ENCODE peak calls at places on chromosomes 1 and 21, in ten cellular contexts. One of them, this sample, is unnamed.

GRCh38 chr1:223425550-223425949 is 32.3 kb downstream of the CCDC185 start:
- DNase-seq in nucleus accumbens: no peak
- DNase-seq in mucosa of descending colon: no peak
- DNase-seq in sciatic nerve: no peak
- DNase-seq in cardiac fibroblast: no peak
- DNase-seq in ascending aorta: no peak
- DNase-seq in occipital lobe: no peak
- DNase-seq in LHCN-M2: no peak
- DNase-seq in T47D: no peak
- DNase-seq in prostate gland: no peak
- DNase-seq in this sample: no peak

GRCh38 chr1:110235839-110236682 is 25.9 kb downstream of the KCNC4 start:
- DNase-seq in nucleus accumbens: no peak
- DNase-seq in mucosa of descending colon: no peak
- DNase-seq in sciatic nerve: no peak
- DNase-seq in cardiac fibroblast: peak; percentile 74
- DNase-seq in ascending aorta: no peak
- DNase-seq in occipital lobe: no peak
- DNase-seq in LHCN-M2: peak; percentile 29
- DNase-seq in T47D: peak; percentile 60
- DNase-seq in prostate gland: peak; percentile 54
- DNase-seq in this sample: no peak

GRCh38 chr1:12617511-12617900 is 504 bp downstream of the DHRS3 start:
- DNase-seq in nucleus accumbens: no peak
- DNase-seq in mucosa of descending colon: peak; percentile 53
- DNase-seq in sciatic nerve: no peak
- DNase-seq in cardiac fibroblast: no peak
- DNase-seq in ascending aorta: no peak
- DNase-seq in occipital lobe: no peak
- DNase-seq in LHCN-M2: no peak
- DNase-seq in T47D: peak; percentile 35
- DNase-seq in prostate gland: peak; percentile 65
- DNase-seq in this sample: no peak

GRCh38 chr1:116880952-116881351 is 28.8 kb upstream of the PTGFRN start:
- DNase-seq in nucleus accumbens: no peak
- DNase-seq in mucosa of descending colon: no peak
- DNase-seq in sciatic nerve: no peak
- DNase-seq in cardiac fibroblast: no peak
- DNase-seq in ascending aorta: peak; percentile 59
- DNase-seq in occipital lobe: no peak
- DNase-seq in LHCN-M2: no peak
- DNase-seq in T47D: no peak
- DNase-seq in prostate gland: no peak
- DNase-seq in this sample: peak; percentile 82

GRCh38 chr1:27607239-27607804 is 3.4 kb upstream of the AHDC1 start:
- DNase-seq in nucleus accumbens: no peak
- DNase-seq in mucosa of descending colon: no peak
- DNase-seq in sciatic nerve: no peak
- DNase-seq in cardiac fibroblast: peak; percentile 52
- DNase-seq in ascending aorta: no peak
- DNase-seq in occipital lobe: no peak
- DNase-seq in LHCN-M2: no peak
- DNase-seq in T47D: no peak
- DNase-seq in prostate gland: no peak
- DNase-seq in this sample: no peak

GRCh38 chr1:228655796-228656394 is 79.4 kb upstream of the RHOU start:
- DNase-seq in nucleus accumbens: no peak
- DNase-seq in mucosa of descending colon: no peak
- DNase-seq in sciatic nerve: no peak
- DNase-seq in cardiac fibroblast: no peak
- DNase-seq in ascending aorta: no peak
- DNase-seq in occipital lobe: no peak
- DNase-seq in LHCN-M2: no peak
- DNase-seq in T47D: no peak
- DNase-seq in prostate gland: no peak
- DNase-seq in this sample: no peak

GRCh38 chr1:2969011-2969869 is 52.0 kb upstream of the ACTRT2 start:
- DNase-seq in nucleus accumbens: no peak
- DNase-seq in mucosa of descending colon: no peak
- DNase-seq in sciatic nerve: peak; percentile 41
- DNase-seq in cardiac fibroblast: no peak
- DNase-seq in ascending aorta: no peak
- DNase-seq in occipital lobe: no peak
- DNase-seq in LHCN-M2: no peak
- DNase-seq in T47D: no peak
- DNase-seq in prostate gland: no peak
- DNase-seq in this sample: no peak

GRCh38 chr1:202941372-202941771 is 14.3 kb upstream of the KLHL12 start:
- DNase-seq in nucleus accumbens: no peak
- DNase-seq in mucosa of descending colon: no peak
- DNase-seq in sciatic nerve: no peak
- DNase-seq in cardiac fibroblast: no peak
- DNase-seq in ascending aorta: no peak
- DNase-seq in occipital lobe: no peak
- DNase-seq in LHCN-M2: no peak
- DNase-seq in T47D: no peak
- DNase-seq in prostate gland: no peak
- DNase-seq in this sample: no peak

GRCh38 chr1:203038217-203038741 is 12.0 kb downstream of the PPFIA4 start:
- DNase-seq in nucleus accumbens: peak; percentile 26
- DNase-seq in mucosa of descending colon: no peak
- DNase-seq in sciatic nerve: peak; percentile 51
- DNase-seq in cardiac fibroblast: peak; percentile 82
- DNase-seq in ascending aorta: peak; percentile 94
- DNase-seq in occipital lobe: peak; percentile 80
- DNase-seq in LHCN-M2: peak; percentile 100
- DNase-seq in T47D: peak; percentile 48
- DNase-seq in prostate gland: no peak
- DNase-seq in this sample: peak; percentile 77

GRCh38 chr1:9848022-9848421 is 24.3 kb upstream of the CLSTN1 start:
- DNase-seq in nucleus accumbens: no peak
- DNase-seq in mucosa of descending colon: no peak
- DNase-seq in sciatic nerve: no peak
- DNase-seq in cardiac fibroblast: no peak
- DNase-seq in ascending aorta: no peak
- DNase-seq in occipital lobe: no peak
- DNase-seq in LHCN-M2: no peak
- DNase-seq in T47D: no peak
- DNase-seq in prostate gland: peak; percentile 48
- DNase-seq in this sample: no peak

GRCh38 chr1:53568540-53568939 is 109.3 kb downstream of the DMRTB1 start:
- DNase-seq in nucleus accumbens: no peak
- DNase-seq in mucosa of descending colon: no peak
- DNase-seq in sciatic nerve: no peak
- DNase-seq in cardiac fibroblast: no peak
- DNase-seq in ascending aorta: no peak
- DNase-seq in occipital lobe: no peak
- DNase-seq in LHCN-M2: no peak
- DNase-seq in T47D: no peak
- DNase-seq in prostate gland: no peak
- DNase-seq in this sample: no peak

GRCh38 chr1:77060000-77060399 is 159.2 kb downstream of the PIGK start:
- DNase-seq in nucleus accumbens: no peak
- DNase-seq in mucosa of descending colon: no peak
- DNase-seq in sciatic nerve: no peak
- DNase-seq in cardiac fibroblast: no peak
- DNase-seq in ascending aorta: no peak
- DNase-seq in occipital lobe: no peak
- DNase-seq in LHCN-M2: no peak
- DNase-seq in T47D: no peak
- DNase-seq in prostate gland: no peak
- DNase-seq in this sample: no peak

GRCh38 chr1:34742667-34743270 is 12.1 kb upstream of the GJB5 start:
- DNase-seq in nucleus accumbens: peak; percentile 4
- DNase-seq in mucosa of descending colon: peak; percentile 91
- DNase-seq in sciatic nerve: peak; percentile 85
- DNase-seq in cardiac fibroblast: peak; percentile 70
- DNase-seq in ascending aorta: peak; percentile 73
- DNase-seq in occipital lobe: peak; percentile 64
- DNase-seq in LHCN-M2: peak; percentile 34
- DNase-seq in T47D: peak; percentile 64
- DNase-seq in prostate gland: peak; percentile 65
- DNase-seq in this sample: peak; percentile 60

GRCh38 chr1:245575710-245576109 is 420.9 kb downstream of the KIF26B start:
- DNase-seq in nucleus accumbens: no peak
- DNase-seq in mucosa of descending colon: no peak
- DNase-seq in sciatic nerve: no peak
- DNase-seq in cardiac fibroblast: peak; percentile 67
- DNase-seq in ascending aorta: no peak
- DNase-seq in occipital lobe: no peak
- DNase-seq in LHCN-M2: no peak
- DNase-seq in T47D: no peak
- DNase-seq in prostate gland: no peak
- DNase-seq in this sample: no peak

GRCh38 chr1:145961425-145962156 is 2.8 kb downstream of the ANKRD34A start:
- DNase-seq in nucleus accumbens: peak; percentile 18
- DNase-seq in mucosa of descending colon: peak; percentile 61
- DNase-seq in sciatic nerve: peak; percentile 80
- DNase-seq in cardiac fibroblast: peak; percentile 24
- DNase-seq in ascending aorta: peak; percentile 81
- DNase-seq in occipital lobe: peak; percentile 64
- DNase-seq in LHCN-M2: peak; percentile 32
- DNase-seq in T47D: peak; percentile 34
- DNase-seq in prostate gland: no peak
- DNase-seq in this sample: peak; percentile 62

GRCh38 chr1:40824591-40825429 is 37.4 kb downstream of the CITED4 start:
- DNase-seq in nucleus accumbens: no peak
- DNase-seq in mucosa of descending colon: no peak
- DNase-seq in sciatic nerve: no peak
- DNase-seq in cardiac fibroblast: peak; percentile 57
- DNase-seq in ascending aorta: peak; percentile 75
- DNase-seq in occipital lobe: no peak
- DNase-seq in LHCN-M2: peak; percentile 54
- DNase-seq in T47D: no peak
- DNase-seq in prostate gland: no peak
- DNase-seq in this sample: no peak

GRCh38 chr1:47944561-47944960 is 52.6 kb downstream of the TRABD2B start:
- DNase-seq in nucleus accumbens: no peak
- DNase-seq in mucosa of descending colon: no peak
- DNase-seq in sciatic nerve: no peak
- DNase-seq in cardiac fibroblast: peak; percentile 73
- DNase-seq in ascending aorta: no peak
- DNase-seq in occipital lobe: no peak
- DNase-seq in LHCN-M2: no peak
- DNase-seq in T47D: no peak
- DNase-seq in prostate gland: no peak
- DNase-seq in this sample: no peak

GRCh38 chr1:65148548-65149390 is 766 bp downstream of the AK4 start:
- DNase-seq in nucleus accumbens: peak; percentile 21
- DNase-seq in mucosa of descending colon: peak; percentile 69
- DNase-seq in sciatic nerve: peak; percentile 74
- DNase-seq in cardiac fibroblast: peak; percentile 58
- DNase-seq in ascending aorta: peak; percentile 71
- DNase-seq in occipital lobe: no peak
- DNase-seq in LHCN-M2: peak; percentile 60
- DNase-seq in T47D: peak; percentile 53
- DNase-seq in prostate gland: peak; percentile 54
- DNase-seq in this sample: peak; percentile 68

GRCh38 chr1:33758698-33759097 is 105.2 kb upstream of the HMGB4 start:
- DNase-seq in nucleus accumbens: no peak
- DNase-seq in mucosa of descending colon: no peak
- DNase-seq in sciatic nerve: no peak
- DNase-seq in cardiac fibroblast: peak; percentile 22
- DNase-seq in ascending aorta: peak; percentile 73
- DNase-seq in occipital lobe: peak; percentile 16
- DNase-seq in LHCN-M2: no peak
- DNase-seq in T47D: no peak
- DNase-seq in prostate gland: peak; percentile 8
- DNase-seq in this sample: peak; percentile 61

GRCh38 chr1:65459397-65459768 is 38.9 kb downstream of the LEPR start:
- DNase-seq in nucleus accumbens: no peak
- DNase-seq in mucosa of descending colon: no peak
- DNase-seq in sciatic nerve: no peak
- DNase-seq in cardiac fibroblast: peak; percentile 70
- DNase-seq in ascending aorta: no peak
- DNase-seq in occipital lobe: no peak
- DNase-seq in LHCN-M2: peak; percentile 51
- DNase-seq in T47D: peak; percentile 62
- DNase-seq in prostate gland: no peak
- DNase-seq in this sample: no peak

GRCh38 chr21:41360072-41360821 is 1.6 kb upstream of the MX2 start:
- DNase-seq in nucleus accumbens: no peak
- DNase-seq in mucosa of descending colon: peak; percentile 81
- DNase-seq in sciatic nerve: peak; percentile 76
- DNase-seq in cardiac fibroblast: peak; percentile 69
- DNase-seq in ascending aorta: peak; percentile 65
- DNase-seq in occipital lobe: no peak
- DNase-seq in LHCN-M2: no peak
- DNase-seq in T47D: peak; percentile 83
- DNase-seq in prostate gland: peak; percentile 69
- DNase-seq in this sample: peak; percentile 85

GRCh38 chr1:96388421-96389310 is 332.9 kb upstream of the PTBP2 start:
- DNase-seq in nucleus accumbens: no peak
- DNase-seq in mucosa of descending colon: no peak
- DNase-seq in sciatic nerve: no peak
- DNase-seq in cardiac fibroblast: peak; percentile 63
- DNase-seq in ascending aorta: no peak
- DNase-seq in occipital lobe: no peak
- DNase-seq in LHCN-M2: peak; percentile 56
- DNase-seq in T47D: no peak
- DNase-seq in prostate gland: no peak
- DNase-seq in this sample: no peak

GRCh38 chr1:7580923-7581753 is 190.0 kb upstream of the VAMP3 start:
- DNase-seq in nucleus accumbens: no peak
- DNase-seq in mucosa of descending colon: peak; percentile 4
- DNase-seq in sciatic nerve: peak; percentile 55
- DNase-seq in cardiac fibroblast: peak; percentile 29
- DNase-seq in ascending aorta: no peak
- DNase-seq in occipital lobe: no peak
- DNase-seq in LHCN-M2: peak; percentile 51
- DNase-seq in T47D: no peak
- DNase-seq in prostate gland: no peak
- DNase-seq in this sample: no peak

GRCh38 chr1:21552715-21553114 is 43.5 kb downstream of the ALPL start:
- DNase-seq in nucleus accumbens: no peak
- DNase-seq in mucosa of descending colon: no peak
- DNase-seq in sciatic nerve: no peak
- DNase-seq in cardiac fibroblast: peak; percentile 93
- DNase-seq in ascending aorta: no peak
- DNase-seq in occipital lobe: no peak
- DNase-seq in LHCN-M2: peak; percentile 98
- DNase-seq in T47D: no peak
- DNase-seq in prostate gland: no peak
- DNase-seq in this sample: no peak

GRCh38 chr1:77360256-77360655 is 78.4 kb downstream of the AK5 start:
- DNase-seq in nucleus accumbens: no peak
- DNase-seq in mucosa of descending colon: no peak
- DNase-seq in sciatic nerve: no peak
- DNase-seq in cardiac fibroblast: no peak
- DNase-seq in ascending aorta: no peak
- DNase-seq in occipital lobe: no peak
- DNase-seq in LHCN-M2: peak; percentile 92
- DNase-seq in T47D: no peak
- DNase-seq in prostate gland: no peak
- DNase-seq in this sample: no peak

GRCh38 chr1:222583079-222583478 is 6.7 kb downstream of the TAF1A start:
- DNase-seq in nucleus accumbens: no peak
- DNase-seq in mucosa of descending colon: no peak
- DNase-seq in sciatic nerve: no peak
- DNase-seq in cardiac fibroblast: no peak
- DNase-seq in ascending aorta: no peak
- DNase-seq in occipital lobe: no peak
- DNase-seq in LHCN-M2: no peak
- DNase-seq in T47D: no peak
- DNase-seq in prostate gland: no peak
- DNase-seq in this sample: no peak

GRCh38 chr1:205068457-205069035 is 15.7 kb downstream of the TMEM81 start:
- DNase-seq in nucleus accumbens: no peak
- DNase-seq in mucosa of descending colon: no peak
- DNase-seq in sciatic nerve: peak; percentile 23
- DNase-seq in cardiac fibroblast: peak; percentile 71
- DNase-seq in ascending aorta: no peak
- DNase-seq in occipital lobe: no peak
- DNase-seq in LHCN-M2: no peak
- DNase-seq in T47D: no peak
- DNase-seq in prostate gland: no peak
- DNase-seq in this sample: no peak

GRCh38 chr1:245153645-245154428 is 948 bp upstream of the KIF26B start:
- DNase-seq in nucleus accumbens: no peak
- DNase-seq in mucosa of descending colon: peak; percentile 27
- DNase-seq in sciatic nerve: no peak
- DNase-seq in cardiac fibroblast: no peak
- DNase-seq in ascending aorta: no peak
- DNase-seq in occipital lobe: no peak
- DNase-seq in LHCN-M2: no peak
- DNase-seq in T47D: peak; percentile 44
- DNase-seq in prostate gland: no peak
- DNase-seq in this sample: peak; percentile 54

This sample was measured in right atrium auricular region.